ENCODE peak calls at places on chromosomes 13 and 19, in five cellular contexts. R is endothelial cell of umbilical vein, Z is suprapubic skin, N is esophagus muscularis mucosa, T is HepG2. D is an unnamed sample. For H3K4me1, the result is how much of the 10 kb centered on the place peaks cover.

GRCh38 chr13:83890358-83890757 is 8.1 kb upstream of the SLITRK1 start:
- DNase-seq in R (no peak), Z (no peak), N (no peak), T (no peak), D (no peak)

GRCh38 chr13:29621401-29621800 is 25.9 kb upstream of the SLC7A1 start:
- DNase-seq in R (no peak), Z (no peak), N (no peak), T (no peak), D (no peak)

GRCh38 chr13:40206241-40207109 is 460.0 kb downstream of the FOXO1 start:
- DNase-seq in R (peak), Z (no peak), N (no peak), T (no peak), D (peak)

GRCh38 chr13:77207943-77208342 is 119.0 kb downstream of the MYCBP2 start:
- DNase-seq in R (peak), Z (no peak), N (no peak), T (no peak), D (no peak)

GRCh38 chr19:23799321-23799720 is 40.6 kb upstream of the ZNF681 start:
- DNase-seq in R (no peak), Z (no peak), N (no peak), T (no peak), D (no peak)

GRCh38 chr13:108944760-108945159 is 315.3 kb downstream of the MYO16 start:
- DNase-seq in R (no peak), Z (no peak), N (no peak), T (no peak), D (no peak)

GRCh38 chr13:42498521-42498920 is 75.4 kb upstream of the TNFSF11 start:
- DNase-seq in R (no peak), Z (no peak), N (no peak), T (no peak), D (no peak)

GRCh38 chr19:33260628-33261418 is 35.2 kb upstream of the SLC7A10 start:
- DNase-seq in R (no peak), Z (no peak), N (no peak), T (no peak), D (no peak)

GRCh38 chr19:19775891-19776205 is 42.9 kb upstream of the ZNF14 start:
- DNase-seq in R (no peak), Z (no peak), N (no peak), T (no peak), D (no peak)

GRCh38 chr19:44621367-44621766 is 8.0 kb downstream of the IGSF23 start:
- DNase-seq in R (no peak), Z (no peak), N (no peak), T (no peak), D (no peak)

GRCh38 chr19:47503130-47503822 is 11.6 kb downstream of the NAPA start:
- DNase-seq in R (no peak), Z (no peak), N (no peak), T (no peak), D (no peak)

GRCh38 chr13:57996717-57997116 is 365.2 kb downstream of the PCDH17 start:
- DNase-seq in R (no peak), Z (no peak), N (no peak), T (no peak), D (no peak)

GRCh38 chr13:101217086-101217485 is 199.2 kb downstream of the NALCN start:
- DNase-seq in R (no peak), Z (no peak), N (no peak), T (no peak), D (no peak)

GRCh38 chr19:3945838-3946237 is 13.0 kb downstream of the NMRK2 start:
- DNase-seq in R (no peak), Z (no peak), N (no peak), T (no peak), D (no peak)

GRCh38 chr19:23981863-23982262 is 67.2 kb downstream of the ZNF726 start:
- DNase-seq in R (no peak), Z (no peak), N (no peak), T (no peak), D (no peak)

GRCh38 chr13:49444517-49445395 is 682 bp downstream of the SETDB2 start:
- DNase-seq in R (no peak), Z (no peak), N (no peak), T (peak), D (no peak)

GRCh38 chr19:33459220-33459619 is 62.4 kb downstream of the PEPD start:
- DNase-seq in R (no peak), Z (peak), N (no peak), T (no peak), D (no peak)

GRCh38 chr13:40388617-40389016 is 277.8 kb downstream of the FOXO1 start:
- DNase-seq in R (no peak), Z (no peak), N (peak), T (no peak), D (peak)

GRCh38 chr19:1748703-1749341 is 4.5 kb upstream of the ONECUT3 start:
- DNase-seq in R (no peak), Z (no peak), N (no peak), T (no peak), D (no peak)

GRCh38 chr13:109840201-109840892 is 54.0 kb upstream of the IRS2 start:
- DNase-seq in R (no peak), Z (no peak), N (no peak), T (no peak), D (no peak)

GRCh38 chr19:7524523-7524922 is 2.1 kb downstream of the MCOLN1 start:
- DNase-seq in R (no peak), Z (no peak), N (no peak), T (no peak), D (no peak)

GRCh38 chr13:75357576-75358295 is 124.2 kb downstream of the TBC1D4 start:
- DNase-seq in R (peak), Z (no peak), N (no peak), T (peak), D (no peak)

DNA sequence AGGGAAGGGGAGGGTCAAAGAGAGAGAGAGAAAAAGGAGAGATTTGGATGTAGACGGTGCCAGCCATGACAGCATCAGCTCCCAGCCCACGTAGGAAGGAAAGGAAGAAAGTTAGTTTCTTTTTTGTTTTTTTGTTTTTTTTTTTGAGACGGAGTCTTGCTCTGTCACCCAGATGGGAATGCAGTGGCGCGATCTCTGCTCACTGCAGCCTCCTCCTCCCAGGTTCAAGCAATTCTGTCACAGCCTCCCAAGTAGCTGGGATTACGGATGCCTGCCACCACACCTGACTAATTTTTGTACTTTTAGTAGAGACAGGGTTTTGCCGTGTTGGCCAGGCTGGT is 27.6 kb downstream of the ELL start:
- DNase-seq in R (no peak), Z (no peak), N (no peak), T (no peak), D (no peak)
- H3K4me1 ChIP-seq in R (under half), Z (half or more), N (half or more), T (half or more), D (half or more)

DNA sequence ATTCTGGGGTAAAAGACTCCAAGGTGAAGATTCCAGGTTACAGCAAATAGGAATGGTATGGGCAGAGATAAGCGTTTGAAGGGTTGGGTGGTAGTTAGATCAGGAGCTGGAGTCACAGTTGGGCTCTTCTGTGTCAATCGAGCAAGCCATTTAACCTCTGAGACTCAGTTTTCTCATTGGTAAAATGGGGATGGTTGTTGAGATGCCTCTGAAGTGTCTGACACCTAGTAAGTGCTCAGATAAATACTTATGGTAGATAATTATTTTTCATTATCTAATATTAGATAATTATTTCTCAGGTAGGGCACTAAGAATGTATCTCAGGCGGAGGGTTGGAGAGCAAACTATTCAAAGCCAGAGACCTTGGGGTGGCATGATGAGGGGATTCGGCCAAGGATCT is 7.8 kb downstream of the LTBP4 start:
- DNase-seq in R (no peak), Z (no peak), N (no peak), T (no peak), D (no peak)
- H3K4me3 ChIP-seq in R (no peak), Z (peak), N (no peak), T (peak), D (no peak)

GRCh38 chr19:532578-533484 is 1.3 kb downstream of the CDC34 start:
- DNase-seq in R (peak), Z (no peak), N (no peak), T (peak), D (peak)

GRCh38 chr19:530133-531008 is 1.2 kb upstream of the CDC34 start:
- DNase-seq in R (no peak), Z (no peak), N (no peak), T (no peak), D (no peak)

GRCh38 chr19:531009-531752 is 379 bp upstream of the CDC34 start:
- DNase-seq in R (peak), Z (no peak), N (no peak), T (peak), D (peak)

GRCh38 chr19:533485-534058 is 2.0 kb downstream of the CDC34 start:
- DNase-seq in R (no peak), Z (no peak), N (no peak), T (no peak), D (no peak)

GRCh38 chr19:531753-532571 is at the start of gene CDC34:
- DNase-seq in R (peak), Z (no peak), N (no peak), T (no peak), D (no peak)
- TF ChIP-seq POLR2AphosphoS5 in R (peak), Z (no peak), N (peak), T (no peak), D (no peak)

DNA sequence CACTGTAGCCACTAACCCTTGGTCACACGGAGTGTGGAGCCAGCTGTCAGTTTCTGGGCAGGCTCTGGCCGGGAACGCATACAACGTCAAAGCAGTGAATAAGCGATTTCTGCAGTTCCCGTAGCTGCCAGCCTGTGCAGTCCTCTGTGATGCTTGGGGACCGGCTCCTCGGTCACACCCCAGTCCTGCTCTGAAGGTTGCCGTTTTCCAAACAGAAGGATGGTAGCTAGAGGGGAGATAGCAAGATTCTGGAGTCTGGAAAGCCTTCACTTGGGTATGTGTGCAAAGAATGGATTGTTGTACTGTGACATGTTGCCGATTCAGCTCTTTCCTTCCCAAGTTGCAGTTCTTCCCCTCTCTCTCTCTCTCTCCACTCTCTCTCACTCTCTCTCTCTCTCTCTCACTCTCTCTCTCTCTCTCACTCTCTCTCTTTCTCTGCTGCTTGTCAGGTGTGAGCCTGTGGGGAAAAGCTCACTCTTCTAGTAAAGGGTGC is 38.7 kb upstream of the C1QTNF9 start:
- DNase-seq in R (peak), Z (no peak), N (no peak), T (peak), D (peak)
- H3K4me1 ChIP-seq in R (under half), Z (under half), N (under half), T (under half), D (half or more)

GRCh38 chr19:15320118-15320517 is 12.2 kb downstream of the BRD4 start:
- DNase-seq in R (no peak), Z (no peak), N (no peak), T (no peak), D (no peak)
- H3K4me3 ChIP-seq in R (no peak), Z (no peak), N (no peak), T (no peak), D (no peak)

GRCh38 chr19:16382775-16383543 is 58.3 kb downstream of the KLF2 start:
- DNase-seq in R (peak), Z (no peak), N (peak), T (peak), D (peak)
- TF ChIP-seq POLR2AphosphoS5 in R (peak), Z (peak), N (peak), T (no peak), D (peak)

DNA sequence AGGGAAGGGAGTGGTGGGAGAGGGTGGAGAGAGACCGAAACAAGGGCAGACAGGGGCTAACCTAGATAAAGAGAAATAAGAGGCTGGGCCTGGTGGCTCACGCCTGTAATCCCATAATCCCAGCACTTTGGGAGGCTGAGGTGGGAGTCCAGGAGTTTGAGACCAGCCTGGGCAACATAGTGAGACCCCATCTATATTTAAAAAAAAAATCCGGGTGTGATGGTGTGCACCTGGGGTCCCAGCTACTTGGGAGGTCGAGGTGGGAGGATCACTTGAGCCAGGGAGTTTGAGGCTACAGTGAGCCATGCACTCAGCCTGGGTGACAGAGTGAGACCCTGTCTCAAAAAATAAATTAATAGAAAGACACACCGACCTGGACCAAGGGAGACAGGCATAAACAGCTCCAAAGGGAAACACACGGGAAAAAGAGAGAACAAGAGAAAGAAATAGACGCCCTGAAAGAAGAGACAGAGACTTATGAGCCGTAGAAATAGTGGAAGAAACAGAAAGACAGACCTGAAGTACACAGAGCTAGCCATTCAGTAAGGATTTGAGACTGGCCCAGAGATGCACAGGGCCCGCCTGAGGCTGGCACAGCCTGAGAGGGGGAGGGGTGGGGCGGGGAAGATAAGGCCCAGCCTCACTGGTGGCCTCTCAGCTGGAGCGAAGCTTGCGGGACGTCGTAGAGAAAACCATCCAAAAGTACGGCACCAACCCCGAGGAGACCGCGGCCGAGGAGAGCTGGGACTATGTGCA is 2.2 kb downstream of the CD37 start:
- DNase-seq in R (no peak), Z (no peak), N (peak), T (no peak), D (no peak)
- H3K4me1 ChIP-seq in R (under half), Z (under half), N (under half), T (under half), D (under half)

GRCh38 chr19:40803857-40804782 is 5.1 kb downstream of the EGLN2 start:
- DNase-seq in R (no peak), Z (no peak), N (no peak), T (peak), D (peak)
- H3K4me3 ChIP-seq in R (no peak), Z (peak), N (peak), T (no peak), D (peak)

DNA sequence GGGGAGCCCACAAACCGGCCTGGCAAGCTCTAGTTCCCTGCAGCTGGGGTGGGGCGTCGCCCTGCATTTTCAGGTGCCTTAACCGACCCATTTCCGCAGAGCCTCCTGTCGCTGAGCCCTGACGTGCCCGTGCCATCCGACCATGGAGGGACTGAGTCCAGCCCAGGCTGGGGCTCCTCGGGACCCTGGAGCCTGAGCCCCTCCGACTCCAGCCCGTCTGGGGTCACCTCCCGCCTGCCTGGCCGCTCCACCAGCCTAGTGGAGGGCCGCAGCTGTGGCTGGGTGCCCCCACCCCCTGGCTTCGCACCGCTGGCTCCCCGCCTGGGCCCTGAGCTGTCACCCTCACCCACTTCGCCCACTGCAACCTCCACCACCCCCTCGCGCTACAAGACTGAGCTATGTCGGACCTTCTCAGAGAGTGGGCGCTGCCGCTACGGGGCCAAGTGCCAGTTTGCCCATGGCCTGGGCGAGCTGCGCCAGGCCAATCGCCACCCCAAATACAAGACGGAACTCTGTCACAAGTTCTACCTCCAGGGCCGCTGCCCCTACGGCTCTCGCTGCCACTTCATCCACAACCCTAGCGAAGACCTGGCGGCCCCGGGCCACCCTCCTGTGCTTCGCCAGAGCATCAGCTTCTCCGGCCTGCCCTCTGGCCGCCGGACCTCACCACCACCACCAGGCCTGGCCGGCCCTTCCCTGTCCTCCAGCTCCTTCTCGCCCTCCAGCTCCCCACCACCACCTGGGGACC is 1.2 kb downstream of the ZFP36 start:
- DNase-seq in R (no peak), Z (peak), N (no peak), T (no peak), D (peak)
- TF ChIP-seq POLR2AphosphoS5 in R (no peak), Z (peak), N (peak), T (no peak), D (peak)

D was measured in stomach.